ENCODE peak calls at places on chromosomes 7 and 10, in five cellular contexts. One of them, this sample, is unnamed.

GRCh38 chr10:110528224-110528997 is 30.7 kb downstream of the DUSP5 start:
- DNase-seq in activated effector memory CD4-positive, alpha-beta T cell treated with Interleukin-2 at 50 U/mL for 16 hours: no peak
- DNase-seq in substantia nigra: no peak
- DNase-seq in activated naive CD8-positive, alpha-beta T cell treated with anti-CD3 and anti-CD28 coated beads for 36 hours: no peak
- DNase-seq in HEK293T: no peak
- DNase-seq in this sample: no peak

GRCh38 chr10:72692057-72692891 is at the start of gene MCU:
- DNase-seq in activated effector memory CD4-positive, alpha-beta T cell treated with Interleukin-2 at 50 U/mL for 16 hours: peak; percentile 89
- DNase-seq in substantia nigra: peak; percentile 34
- DNase-seq in activated naive CD8-positive, alpha-beta T cell treated with anti-CD3 and anti-CD28 coated beads for 36 hours: peak; percentile 94
- DNase-seq in HEK293T: peak; percentile 95
- DNase-seq in this sample: peak; percentile 83

GRCh38 chr7:116249969-116250553 is 39.7 kb downstream of the TES start:
- DNase-seq in activated effector memory CD4-positive, alpha-beta T cell treated with Interleukin-2 at 50 U/mL for 16 hours: no peak
- DNase-seq in substantia nigra: no peak
- DNase-seq in activated naive CD8-positive, alpha-beta T cell treated with anti-CD3 and anti-CD28 coated beads for 36 hours: no peak
- DNase-seq in HEK293T: peak; percentile 58
- DNase-seq in this sample: no peak

GRCh38 chr7:30169585-30169978 is 34.8 kb downstream of the MTURN start:
- DNase-seq in activated effector memory CD4-positive, alpha-beta T cell treated with Interleukin-2 at 50 U/mL for 16 hours: no peak
- DNase-seq in substantia nigra: no peak
- DNase-seq in activated naive CD8-positive, alpha-beta T cell treated with anti-CD3 and anti-CD28 coated beads for 36 hours: no peak
- DNase-seq in HEK293T: no peak
- DNase-seq in this sample: no peak

GRCh38 chr10:34739915-34740314 is 75.2 kb downstream of the PARD3 start:
- DNase-seq in activated effector memory CD4-positive, alpha-beta T cell treated with Interleukin-2 at 50 U/mL for 16 hours: no peak
- DNase-seq in substantia nigra: no peak
- DNase-seq in activated naive CD8-positive, alpha-beta T cell treated with anti-CD3 and anti-CD28 coated beads for 36 hours: no peak
- DNase-seq in HEK293T: peak; percentile 45
- DNase-seq in this sample: no peak

GRCh38 chr7:148964510-148965267 is 63.6 kb downstream of the PDIA4 start:
- DNase-seq in activated effector memory CD4-positive, alpha-beta T cell treated with Interleukin-2 at 50 U/mL for 16 hours: no peak
- DNase-seq in substantia nigra: no peak
- DNase-seq in activated naive CD8-positive, alpha-beta T cell treated with anti-CD3 and anti-CD28 coated beads for 36 hours: no peak
- DNase-seq in HEK293T: no peak
- DNase-seq in this sample: no peak

GRCh38 chr7:964401-965231 is 10.1 kb upstream of the ADAP1 start:
- DNase-seq in activated effector memory CD4-positive, alpha-beta T cell treated with Interleukin-2 at 50 U/mL for 16 hours: no peak
- DNase-seq in substantia nigra: no peak
- DNase-seq in activated naive CD8-positive, alpha-beta T cell treated with anti-CD3 and anti-CD28 coated beads for 36 hours: no peak
- DNase-seq in HEK293T: peak; percentile 48
- DNase-seq in this sample: no peak

GRCh38 chr7:132618956-132619305 is 42.7 kb upstream of the PLXNA4 start:
- DNase-seq in activated effector memory CD4-positive, alpha-beta T cell treated with Interleukin-2 at 50 U/mL for 16 hours: no peak
- DNase-seq in substantia nigra: no peak
- DNase-seq in activated naive CD8-positive, alpha-beta T cell treated with anti-CD3 and anti-CD28 coated beads for 36 hours: no peak
- DNase-seq in HEK293T: no peak
- DNase-seq in this sample: no peak

GRCh38 chr10:21021843-21022594 is 124.9 kb upstream of the NEBL start:
- DNase-seq in activated effector memory CD4-positive, alpha-beta T cell treated with Interleukin-2 at 50 U/mL for 16 hours: no peak
- DNase-seq in substantia nigra: no peak
- DNase-seq in activated naive CD8-positive, alpha-beta T cell treated with anti-CD3 and anti-CD28 coated beads for 36 hours: no peak
- DNase-seq in HEK293T: peak; percentile 31
- DNase-seq in this sample: no peak

GRCh38 chr7:90858546-90858945 is 262.4 kb downstream of the CDK14 start:
- DNase-seq in activated effector memory CD4-positive, alpha-beta T cell treated with Interleukin-2 at 50 U/mL for 16 hours: no peak
- DNase-seq in substantia nigra: no peak
- DNase-seq in activated naive CD8-positive, alpha-beta T cell treated with anti-CD3 and anti-CD28 coated beads for 36 hours: no peak
- DNase-seq in HEK293T: no peak
- DNase-seq in this sample: no peak

GRCh38 chr7:143396625-143397556 is 11.8 kb downstream of the EPHA1 start:
- DNase-seq in activated effector memory CD4-positive, alpha-beta T cell treated with Interleukin-2 at 50 U/mL for 16 hours: no peak
- DNase-seq in substantia nigra: no peak
- DNase-seq in activated naive CD8-positive, alpha-beta T cell treated with anti-CD3 and anti-CD28 coated beads for 36 hours: no peak
- DNase-seq in HEK293T: no peak
- DNase-seq in this sample: no peak

GRCh38 chr10:77042706-77043105 is 594.9 kb downstream of the KCNMA1 start:
- DNase-seq in activated effector memory CD4-positive, alpha-beta T cell treated with Interleukin-2 at 50 U/mL for 16 hours: no peak
- DNase-seq in substantia nigra: no peak
- DNase-seq in activated naive CD8-positive, alpha-beta T cell treated with anti-CD3 and anti-CD28 coated beads for 36 hours: no peak
- DNase-seq in HEK293T: no peak
- DNase-seq in this sample: no peak

GRCh38 chr7:121305109-121305508 is 23.7 kb upstream of the WNT16 start:
- DNase-seq in activated effector memory CD4-positive, alpha-beta T cell treated with Interleukin-2 at 50 U/mL for 16 hours: no peak
- DNase-seq in substantia nigra: no peak
- DNase-seq in activated naive CD8-positive, alpha-beta T cell treated with anti-CD3 and anti-CD28 coated beads for 36 hours: no peak
- DNase-seq in HEK293T: no peak
- DNase-seq in this sample: no peak

GRCh38 chr7:76318488-76319353 is 16.2 kb downstream of the HSPB1 start:
- DNase-seq in activated effector memory CD4-positive, alpha-beta T cell treated with Interleukin-2 at 50 U/mL for 16 hours: peak; percentile 49
- DNase-seq in substantia nigra: no peak
- DNase-seq in activated naive CD8-positive, alpha-beta T cell treated with anti-CD3 and anti-CD28 coated beads for 36 hours: peak; percentile 74
- DNase-seq in HEK293T: peak; percentile 70
- DNase-seq in this sample: peak; percentile 66

GRCh38 chr7:11343818-11344413 is 370.2 kb downstream of the PHF14 start:
- DNase-seq in activated effector memory CD4-positive, alpha-beta T cell treated with Interleukin-2 at 50 U/mL for 16 hours: no peak
- DNase-seq in substantia nigra: no peak
- DNase-seq in activated naive CD8-positive, alpha-beta T cell treated with anti-CD3 and anti-CD28 coated beads for 36 hours: no peak
- DNase-seq in HEK293T: peak; percentile 25
- DNase-seq in this sample: no peak

GRCh38 chr10:119003572-119004289 is 25.8 kb upstream of the NANOS1 start:
- DNase-seq in activated effector memory CD4-positive, alpha-beta T cell treated with Interleukin-2 at 50 U/mL for 16 hours: no peak
- DNase-seq in substantia nigra: no peak
- DNase-seq in activated naive CD8-positive, alpha-beta T cell treated with anti-CD3 and anti-CD28 coated beads for 36 hours: no peak
- DNase-seq in HEK293T: no peak
- DNase-seq in this sample: no peak

GRCh38 chr7:4659551-4660286 is 22.4 kb upstream of the FOXK1 start:
- DNase-seq in activated effector memory CD4-positive, alpha-beta T cell treated with Interleukin-2 at 50 U/mL for 16 hours: no peak
- DNase-seq in substantia nigra: no peak
- DNase-seq in activated naive CD8-positive, alpha-beta T cell treated with anti-CD3 and anti-CD28 coated beads for 36 hours: no peak
- DNase-seq in HEK293T: no peak
- DNase-seq in this sample: no peak

GRCh38 chr10:97210576-97210975 is 24.8 kb upstream of the SLIT1 start:
- DNase-seq in activated effector memory CD4-positive, alpha-beta T cell treated with Interleukin-2 at 50 U/mL for 16 hours: peak; percentile 44
- DNase-seq in substantia nigra: no peak
- DNase-seq in activated naive CD8-positive, alpha-beta T cell treated with anti-CD3 and anti-CD28 coated beads for 36 hours: peak; percentile 58
- DNase-seq in HEK293T: peak; percentile 88
- DNase-seq in this sample: peak; percentile 34

GRCh38 chr10:35555962-35556930 is 48.9 kb upstream of the GJD4 start:
- DNase-seq in activated effector memory CD4-positive, alpha-beta T cell treated with Interleukin-2 at 50 U/mL for 16 hours: no peak
- DNase-seq in substantia nigra: no peak
- DNase-seq in activated naive CD8-positive, alpha-beta T cell treated with anti-CD3 and anti-CD28 coated beads for 36 hours: no peak
- DNase-seq in HEK293T: no peak
- DNase-seq in this sample: no peak

GRCh38 chr10:132627736-132628512 is 90.3 kb downstream of the INPP5A start:
- DNase-seq in activated effector memory CD4-positive, alpha-beta T cell treated with Interleukin-2 at 50 U/mL for 16 hours: no peak
- DNase-seq in substantia nigra: no peak
- DNase-seq in activated naive CD8-positive, alpha-beta T cell treated with anti-CD3 and anti-CD28 coated beads for 36 hours: no peak
- DNase-seq in HEK293T: no peak
- DNase-seq in this sample: no peak

GRCh38 chr7:155206286-155207020 is 91.2 kb upstream of the INSIG1 start:
- DNase-seq in activated effector memory CD4-positive, alpha-beta T cell treated with Interleukin-2 at 50 U/mL for 16 hours: peak; percentile 54
- DNase-seq in substantia nigra: no peak
- DNase-seq in activated naive CD8-positive, alpha-beta T cell treated with anti-CD3 and anti-CD28 coated beads for 36 hours: peak; percentile 64
- DNase-seq in HEK293T: no peak
- DNase-seq in this sample: no peak

GRCh38 chr10:125093199-125093841 is 67.0 kb downstream of the CTBP2 start:
- DNase-seq in activated effector memory CD4-positive, alpha-beta T cell treated with Interleukin-2 at 50 U/mL for 16 hours: no peak
- DNase-seq in substantia nigra: no peak
- DNase-seq in activated naive CD8-positive, alpha-beta T cell treated with anti-CD3 and anti-CD28 coated beads for 36 hours: no peak
- DNase-seq in HEK293T: no peak
- DNase-seq in this sample: no peak

GRCh38 chr10:79162861-79163662 is 94.3 kb downstream of the ZMIZ1 start:
- DNase-seq in activated effector memory CD4-positive, alpha-beta T cell treated with Interleukin-2 at 50 U/mL for 16 hours: no peak
- DNase-seq in substantia nigra: no peak
- DNase-seq in activated naive CD8-positive, alpha-beta T cell treated with anti-CD3 and anti-CD28 coated beads for 36 hours: no peak
- DNase-seq in HEK293T: no peak
- DNase-seq in this sample: no peak

GRCh38 chr10:132842397-132842796 is 56.5 kb upstream of the NKX6-2 start:
- DNase-seq in activated effector memory CD4-positive, alpha-beta T cell treated with Interleukin-2 at 50 U/mL for 16 hours: no peak
- DNase-seq in substantia nigra: no peak
- DNase-seq in activated naive CD8-positive, alpha-beta T cell treated with anti-CD3 and anti-CD28 coated beads for 36 hours: no peak
- DNase-seq in HEK293T: no peak
- DNase-seq in this sample: no peak

GRCh38 chr10:53356616-53357349 is 584.2 kb upstream of the MBL2 start:
- DNase-seq in activated effector memory CD4-positive, alpha-beta T cell treated with Interleukin-2 at 50 U/mL for 16 hours: no peak
- DNase-seq in substantia nigra: no peak
- DNase-seq in activated naive CD8-positive, alpha-beta T cell treated with anti-CD3 and anti-CD28 coated beads for 36 hours: no peak
- DNase-seq in HEK293T: no peak
- DNase-seq in this sample: no peak

GRCh38 chr10:127194598-127194997 is 1.8 kb downstream of the INSYN2A start:
- DNase-seq in activated effector memory CD4-positive, alpha-beta T cell treated with Interleukin-2 at 50 U/mL for 16 hours: no peak
- DNase-seq in substantia nigra: no peak
- DNase-seq in activated naive CD8-positive, alpha-beta T cell treated with anti-CD3 and anti-CD28 coated beads for 36 hours: no peak
- DNase-seq in HEK293T: no peak
- DNase-seq in this sample: no peak

GRCh38 chr10:96129387-96130325 is at the start of gene ZNF518A:
- DNase-seq in activated effector memory CD4-positive, alpha-beta T cell treated with Interleukin-2 at 50 U/mL for 16 hours: peak; percentile 85
- DNase-seq in substantia nigra: peak; percentile 65
- DNase-seq in activated naive CD8-positive, alpha-beta T cell treated with anti-CD3 and anti-CD28 coated beads for 36 hours: peak; percentile 88
- DNase-seq in HEK293T: peak; percentile 87
- DNase-seq in this sample: peak; percentile 65

GRCh38 chr10:108970016-108970415 is 953.3 kb downstream of the XPNPEP1 start:
- DNase-seq in activated effector memory CD4-positive, alpha-beta T cell treated with Interleukin-2 at 50 U/mL for 16 hours: no peak
- DNase-seq in substantia nigra: no peak
- DNase-seq in activated naive CD8-positive, alpha-beta T cell treated with anti-CD3 and anti-CD28 coated beads for 36 hours: no peak
- DNase-seq in HEK293T: peak; percentile 15
- DNase-seq in this sample: no peak

GRCh38 chr7:157526604-157527003 is 189.8 kb downstream of the DNAJB6 start:
- DNase-seq in activated effector memory CD4-positive, alpha-beta T cell treated with Interleukin-2 at 50 U/mL for 16 hours: no peak
- DNase-seq in substantia nigra: no peak
- DNase-seq in activated naive CD8-positive, alpha-beta T cell treated with anti-CD3 and anti-CD28 coated beads for 36 hours: no peak
- DNase-seq in HEK293T: no peak
- DNase-seq in this sample: no peak

GRCh38 chr10:90930971-90931841 is 10.3 kb upstream of the ANKRD1 start:
- DNase-seq in activated effector memory CD4-positive, alpha-beta T cell treated with Interleukin-2 at 50 U/mL for 16 hours: no peak
- DNase-seq in substantia nigra: no peak
- DNase-seq in activated naive CD8-positive, alpha-beta T cell treated with anti-CD3 and anti-CD28 coated beads for 36 hours: no peak
- DNase-seq in HEK293T: peak; percentile 19
- DNase-seq in this sample: no peak

GRCh38 chr7:3032256-3032655 is 11.4 kb downstream of the CARD11 start:
- DNase-seq in activated effector memory CD4-positive, alpha-beta T cell treated with Interleukin-2 at 50 U/mL for 16 hours: no peak
- DNase-seq in substantia nigra: no peak
- DNase-seq in activated naive CD8-positive, alpha-beta T cell treated with anti-CD3 and anti-CD28 coated beads for 36 hours: no peak
- DNase-seq in HEK293T: no peak
- DNase-seq in this sample: no peak

GRCh38 chr7:41268874-41269273 is 434.0 kb downstream of the INHBA start:
- DNase-seq in activated effector memory CD4-positive, alpha-beta T cell treated with Interleukin-2 at 50 U/mL for 16 hours: no peak
- DNase-seq in substantia nigra: no peak
- DNase-seq in activated naive CD8-positive, alpha-beta T cell treated with anti-CD3 and anti-CD28 coated beads for 36 hours: no peak
- DNase-seq in HEK293T: no peak
- DNase-seq in this sample: no peak